ENCODE peak calls at places on chromosomes 12 and 14, in nine cellular contexts. One of them, this sample, is unnamed.

GRCh38 chr14:73785336-73785833 is 66.2 kb upstream of the PTGR2 start:
- DNase-seq in hepatocyte: peak
- DNase-seq in GM23248: peak
- DNase-seq in GM23338: peak
- DNase-seq in HCT116: no peak
- DNase-seq in PC-3: peak
- DNase-seq in MM.1S: no peak
- DNase-seq in SK-N-SH: peak
- DNase-seq in neural progenitor cell: peak
- DNase-seq in this sample: peak

GRCh38 chr14:25006961-25007795 is 42.8 kb downstream of the STXBP6 start:
- DNase-seq in hepatocyte: peak
- DNase-seq in GM23248: peak
- DNase-seq in GM23338: no peak
- DNase-seq in HCT116: no peak
- DNase-seq in PC-3: peak
- DNase-seq in MM.1S: no peak
- DNase-seq in SK-N-SH: no peak
- DNase-seq in neural progenitor cell: no peak
- DNase-seq in this sample: no peak

GRCh38 chr12:125089083-125089482 is 23.8 kb downstream of the AACS start:
- DNase-seq in hepatocyte: no peak
- DNase-seq in GM23248: no peak
- DNase-seq in GM23338: peak
- DNase-seq in HCT116: no peak
- DNase-seq in PC-3: no peak
- DNase-seq in MM.1S: no peak
- DNase-seq in SK-N-SH: no peak
- DNase-seq in neural progenitor cell: no peak
- DNase-seq in this sample: no peak

GRCh38 chr12:131047789-131048610 is 94.3 kb downstream of the ADGRD1 start:
- DNase-seq in hepatocyte: no peak
- DNase-seq in GM23248: no peak
- DNase-seq in GM23338: no peak
- DNase-seq in HCT116: no peak
- DNase-seq in PC-3: no peak
- DNase-seq in MM.1S: no peak
- DNase-seq in SK-N-SH: no peak
- DNase-seq in neural progenitor cell: no peak
- DNase-seq in this sample: peak

GRCh38 chr12:84661732-84662326 is 250.8 kb downstream of the SLC6A15 start:
- DNase-seq in hepatocyte: no peak
- DNase-seq in GM23248: peak
- DNase-seq in GM23338: no peak
- DNase-seq in HCT116: no peak
- DNase-seq in PC-3: peak
- DNase-seq in MM.1S: no peak
- DNase-seq in SK-N-SH: no peak
- DNase-seq in neural progenitor cell: no peak
- DNase-seq in this sample: no peak

GRCh38 chr12:68611094-68611818 is 557 bp downstream of the RAP1B start:
- DNase-seq in hepatocyte: peak
- DNase-seq in GM23248: peak
- DNase-seq in GM23338: peak
- DNase-seq in HCT116: no peak
- DNase-seq in PC-3: peak
- DNase-seq in MM.1S: peak
- DNase-seq in SK-N-SH: peak
- DNase-seq in neural progenitor cell: peak
- DNase-seq in this sample: peak

GRCh38 chr12:39573971-39574370 is 45.6 kb downstream of the ABCD2 start:
- DNase-seq in hepatocyte: no peak
- DNase-seq in GM23248: no peak
- DNase-seq in GM23338: no peak
- DNase-seq in HCT116: no peak
- DNase-seq in PC-3: peak
- DNase-seq in MM.1S: no peak
- DNase-seq in SK-N-SH: no peak
- DNase-seq in neural progenitor cell: no peak
- DNase-seq in this sample: no peak

GRCh38 chr12:91986084-91986483 is 159.6 kb downstream of the BTG1 start:
- DNase-seq in hepatocyte: no peak
- DNase-seq in GM23248: peak
- DNase-seq in GM23338: peak
- DNase-seq in HCT116: no peak
- DNase-seq in PC-3: peak
- DNase-seq in MM.1S: no peak
- DNase-seq in SK-N-SH: no peak
- DNase-seq in neural progenitor cell: peak
- DNase-seq in this sample: no peak

GRCh38 chr14:103512701-103513611 is 9.7 kb downstream of the CKB start:
- DNase-seq in hepatocyte: peak
- DNase-seq in GM23248: peak
- DNase-seq in GM23338: peak
- DNase-seq in HCT116: no peak
- DNase-seq in PC-3: peak
- DNase-seq in MM.1S: no peak
- DNase-seq in SK-N-SH: no peak
- DNase-seq in neural progenitor cell: no peak
- DNase-seq in this sample: no peak

GRCh38 chr12:90026516-90026915 is 317.9 kb upstream of the ATP2B1 start:
- DNase-seq in hepatocyte: no peak
- DNase-seq in GM23248: no peak
- DNase-seq in GM23338: no peak
- DNase-seq in HCT116: no peak
- DNase-seq in PC-3: no peak
- DNase-seq in MM.1S: no peak
- DNase-seq in SK-N-SH: no peak
- DNase-seq in neural progenitor cell: no peak
- DNase-seq in this sample: no peak

GRCh38 chr12:82723891-82724290 is 37.2 kb downstream of the TMTC2 start:
- DNase-seq in hepatocyte: no peak
- DNase-seq in GM23248: no peak
- DNase-seq in GM23338: no peak
- DNase-seq in HCT116: no peak
- DNase-seq in PC-3: no peak
- DNase-seq in MM.1S: no peak
- DNase-seq in SK-N-SH: no peak
- DNase-seq in neural progenitor cell: no peak
- DNase-seq in this sample: no peak

GRCh38 chr12:85155791-85156190 is 119.6 kb downstream of the LRRIQ1 start:
- DNase-seq in hepatocyte: peak
- DNase-seq in GM23248: peak
- DNase-seq in GM23338: peak
- DNase-seq in HCT116: peak
- DNase-seq in PC-3: peak
- DNase-seq in MM.1S: peak
- DNase-seq in SK-N-SH: peak
- DNase-seq in neural progenitor cell: peak
- DNase-seq in this sample: peak

GRCh38 chr12:6925543-6926279 is 2.0 kb upstream of the ATN1 start:
- DNase-seq in hepatocyte: peak
- DNase-seq in GM23248: peak
- DNase-seq in GM23338: peak
- DNase-seq in HCT116: peak
- DNase-seq in PC-3: peak
- DNase-seq in MM.1S: no peak
- DNase-seq in SK-N-SH: peak
- DNase-seq in neural progenitor cell: peak
- DNase-seq in this sample: no peak

GRCh38 chr14:98957211-98958047 is 314.6 kb downstream of the BCL11B start:
- DNase-seq in hepatocyte: peak
- DNase-seq in GM23248: peak
- DNase-seq in GM23338: no peak
- DNase-seq in HCT116: no peak
- DNase-seq in PC-3: no peak
- DNase-seq in MM.1S: no peak
- DNase-seq in SK-N-SH: no peak
- DNase-seq in neural progenitor cell: no peak
- DNase-seq in this sample: no peak

GRCh38 chr14:54348001-54348611 is 48.7 kb upstream of the CDKN3 start:
- DNase-seq in hepatocyte: peak
- DNase-seq in GM23248: peak
- DNase-seq in GM23338: peak
- DNase-seq in HCT116: peak
- DNase-seq in PC-3: peak
- DNase-seq in MM.1S: peak
- DNase-seq in SK-N-SH: peak
- DNase-seq in neural progenitor cell: peak
- DNase-seq in this sample: peak

GRCh38 chr12:90043264-90043663 is 334.6 kb upstream of the ATP2B1 start:
- DNase-seq in hepatocyte: peak
- DNase-seq in GM23248: peak
- DNase-seq in GM23338: no peak
- DNase-seq in HCT116: no peak
- DNase-seq in PC-3: peak
- DNase-seq in MM.1S: no peak
- DNase-seq in SK-N-SH: no peak
- DNase-seq in neural progenitor cell: no peak
- DNase-seq in this sample: no peak

GRCh38 chr14:29705801-29706200 is 221.8 kb downstream of the PRKD1 start:
- DNase-seq in hepatocyte: no peak
- DNase-seq in GM23248: no peak
- DNase-seq in GM23338: no peak
- DNase-seq in HCT116: no peak
- DNase-seq in PC-3: no peak
- DNase-seq in MM.1S: no peak
- DNase-seq in SK-N-SH: no peak
- DNase-seq in neural progenitor cell: no peak
- DNase-seq in this sample: no peak

GRCh38 chr14:59283380-59283779 is 94.9 kb downstream of the DAAM1 start:
- DNase-seq in hepatocyte: no peak
- DNase-seq in GM23248: peak
- DNase-seq in GM23338: no peak
- DNase-seq in HCT116: no peak
- DNase-seq in PC-3: peak
- DNase-seq in MM.1S: no peak
- DNase-seq in SK-N-SH: no peak
- DNase-seq in neural progenitor cell: no peak
- DNase-seq in this sample: no peak

GRCh38 chr12:60148109-60148508 is 552.3 kb downstream of the SLC16A7 start:
- DNase-seq in hepatocyte: peak
- DNase-seq in GM23248: peak
- DNase-seq in GM23338: no peak
- DNase-seq in HCT116: no peak
- DNase-seq in PC-3: peak
- DNase-seq in MM.1S: no peak
- DNase-seq in SK-N-SH: no peak
- DNase-seq in neural progenitor cell: no peak
- DNase-seq in this sample: no peak

GRCh38 chr12:107734139-107734538 is 26.8 kb downstream of the PRDM4 start:
- DNase-seq in hepatocyte: no peak
- DNase-seq in GM23248: no peak
- DNase-seq in GM23338: no peak
- DNase-seq in HCT116: no peak
- DNase-seq in PC-3: no peak
- DNase-seq in MM.1S: no peak
- DNase-seq in SK-N-SH: no peak
- DNase-seq in neural progenitor cell: no peak
- DNase-seq in this sample: no peak
- H3K27ac ChIP-seq in hepatocyte: no peak
- H3K27ac ChIP-seq in GM23248: no peak
- H3K27ac ChIP-seq in GM23338: no peak
- H3K27ac ChIP-seq in HCT116: no peak
- H3K27ac ChIP-seq in PC-3: no peak
- H3K27ac ChIP-seq in MM.1S: no peak
- H3K27ac ChIP-seq in SK-N-SH: no peak
- H3K27ac ChIP-seq in neural progenitor cell: no peak
- H3K27ac ChIP-seq in this sample: no peak

DNA sequence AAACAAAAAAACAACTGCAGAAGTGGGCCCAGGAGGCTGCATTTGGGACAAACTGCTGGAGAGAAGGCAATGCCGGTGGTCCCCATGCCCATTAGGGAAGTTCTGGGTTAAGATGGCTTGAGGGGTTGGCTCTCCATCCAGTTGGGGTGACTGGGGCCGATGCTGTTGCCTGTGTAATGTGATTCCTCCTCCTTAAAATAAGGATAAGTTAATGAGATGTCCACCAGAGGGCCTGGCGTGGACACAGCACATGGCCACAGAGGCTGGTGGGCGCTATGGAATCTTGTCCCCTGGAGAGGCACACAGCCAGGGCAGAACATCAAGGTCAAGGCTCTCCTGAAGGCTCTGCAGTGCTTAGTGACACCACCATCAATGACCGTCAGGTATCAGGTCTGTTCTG is 1.0 kb upstream of the TESC start:
- DNase-seq in hepatocyte: peak
- DNase-seq in GM23248: peak
- DNase-seq in GM23338: peak
- DNase-seq in HCT116: peak
- DNase-seq in PC-3: peak
- DNase-seq in MM.1S: no peak
- DNase-seq in SK-N-SH: peak
- DNase-seq in neural progenitor cell: peak
- DNase-seq in this sample: no peak
- TF ChIP-seq EZH2phosphoT487 in hepatocyte: no peak
- TF ChIP-seq EZH2phosphoT487 in GM23248: no peak
- TF ChIP-seq EZH2phosphoT487 in GM23338: no peak
- TF ChIP-seq EZH2phosphoT487 in HCT116: no peak
- TF ChIP-seq EZH2phosphoT487 in PC-3: no peak
- TF ChIP-seq EZH2phosphoT487 in MM.1S: no peak
- TF ChIP-seq EZH2phosphoT487 in SK-N-SH: no peak
- TF ChIP-seq EZH2phosphoT487 in neural progenitor cell: no peak
- TF ChIP-seq EZH2phosphoT487 in this sample: no peak

GRCh38 chr12:586318-587071 is 76.8 kb downstream of the NINJ2 start:
- DNase-seq in hepatocyte: no peak
- DNase-seq in GM23248: no peak
- DNase-seq in GM23338: no peak
- DNase-seq in HCT116: no peak
- DNase-seq in PC-3: no peak
- DNase-seq in MM.1S: no peak
- DNase-seq in SK-N-SH: no peak
- DNase-seq in neural progenitor cell: no peak
- DNase-seq in this sample: no peak
- H3K27ac ChIP-seq in hepatocyte: peak
- H3K27ac ChIP-seq in GM23248: no peak
- H3K27ac ChIP-seq in GM23338: no peak
- H3K27ac ChIP-seq in HCT116: no peak
- H3K27ac ChIP-seq in PC-3: no peak
- H3K27ac ChIP-seq in MM.1S: no peak
- H3K27ac ChIP-seq in SK-N-SH: no peak
- H3K27ac ChIP-seq in neural progenitor cell: no peak
- H3K27ac ChIP-seq in this sample: no peak

DNA sequence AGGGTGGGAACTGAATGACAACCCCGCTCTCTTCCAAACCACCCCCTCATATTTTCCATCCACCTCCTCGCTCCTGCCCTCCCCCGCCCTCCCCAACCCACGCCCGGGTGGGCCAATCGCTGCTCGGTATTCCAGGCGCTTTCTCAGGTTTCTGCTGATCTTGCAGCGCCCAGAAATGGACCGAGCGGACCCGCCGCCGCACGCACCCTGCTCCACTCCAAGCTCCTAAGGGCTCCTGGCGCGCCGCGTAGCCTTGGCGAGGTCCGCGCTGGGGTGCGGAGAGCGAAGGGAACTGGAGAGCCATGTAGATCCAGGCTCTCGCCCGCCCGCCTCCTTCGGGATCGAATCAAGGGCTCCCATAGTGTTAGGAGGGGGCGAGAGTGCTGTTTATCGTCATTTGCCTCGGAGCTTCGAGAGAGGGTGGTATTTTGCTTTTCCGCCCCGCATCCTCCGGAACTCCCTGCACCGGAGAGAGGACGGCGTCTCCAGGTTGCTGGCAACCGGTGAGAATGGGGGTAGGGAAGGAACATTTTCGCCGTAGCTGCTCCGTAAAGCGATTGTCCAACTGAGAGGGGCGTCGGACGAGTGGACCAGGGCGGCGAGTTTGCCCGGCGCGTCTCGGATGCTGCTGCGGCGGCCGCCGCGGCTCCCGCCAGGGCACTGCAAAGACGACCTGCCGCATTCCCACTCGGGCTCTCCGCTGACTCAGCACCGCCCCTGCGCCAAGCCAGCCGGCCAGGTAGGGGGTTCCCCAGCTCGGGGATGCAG is at the start of gene KCNA1:
- DNase-seq in hepatocyte: peak
- DNase-seq in GM23248: peak
- DNase-seq in GM23338: peak
- DNase-seq in HCT116: no peak
- DNase-seq in PC-3: no peak
- DNase-seq in MM.1S: no peak
- DNase-seq in SK-N-SH: peak
- DNase-seq in neural progenitor cell: peak
- DNase-seq in this sample: no peak
- TF ChIP-seq EZH2phosphoT487 in hepatocyte: peak
- TF ChIP-seq EZH2phosphoT487 in GM23248: no peak
- TF ChIP-seq EZH2phosphoT487 in GM23338: peak
- TF ChIP-seq EZH2phosphoT487 in HCT116: no peak
- TF ChIP-seq EZH2phosphoT487 in PC-3: no peak
- TF ChIP-seq EZH2phosphoT487 in MM.1S: no peak
- TF ChIP-seq EZH2phosphoT487 in SK-N-SH: peak
- TF ChIP-seq EZH2phosphoT487 in neural progenitor cell: peak
- TF ChIP-seq EZH2phosphoT487 in this sample: no peak